ENCODE peak calls at places on chromosomes 4 and X, in ten cellular contexts. X is H9, E is GM20000, Q is PC-3, B is GM23338, L is fibroblast of lung, A is mammary epithelial cell, I is foreskin fibroblast, Y is GM13977, M is hepatocyte. D is an unnamed sample.

GRCh38 chrX:16076834-16077233 is 46.5 kb upstream of the GRPR start:
- DNase-seq in Q (no peak), L (no peak), M (no peak), A (peak; percentile 15), I (no peak), B (no peak), E (no peak), Y (no peak), X (no peak), D (no peak)

GRCh38 chrX:40504801-40505605 is 75.8 kb upstream of the ATP6AP2 start:
- DNase-seq in A (peak; percentile 25), M (no peak), X (no peak), B (peak; percentile 23), L (peak; percentile 95), Y (no peak), I (peak; percentile 34), Q (no peak), E (peak; percentile 3), D (peak; percentile 61)

GRCh38 chr4:75672461-75673026 is 667 bp downstream of the G3BP2 start:
- DNase-seq in M (peak; percentile 71), Y (peak; percentile 59), B (peak; percentile 67), X (peak; percentile 58), I (peak; percentile 29), Q (peak; percentile 48), A (peak; percentile 63), E (peak; percentile 52), L (peak; percentile 39), D (peak; percentile 36)

GRCh38 chr4:19152264-19152663 is 1099.4 kb upstream of the SLIT2 start:
- DNase-seq in B (no peak), Y (no peak), Q (no peak), A (no peak), X (no peak), M (no peak), L (no peak), E (no peak), I (no peak), D (no peak)

GRCh38 chr4:14247767-14248166 is 620.2 kb upstream of the BOD1L1 start:
- DNase-seq in Y (no peak), M (no peak), X (no peak), Q (no peak), I (no peak), L (no peak), B (no peak), E (no peak), A (no peak), D (no peak)

GRCh38 chr4:56186808-56187523 is 200.3 kb downstream of the AASDH start:
- DNase-seq in I (no peak), A (no peak), E (no peak), Q (no peak), L (no peak), Y (no peak), B (peak; percentile 23), M (no peak), X (no peak), D (no peak)

GRCh38 chr4:147740176-147740575 is 8.3 kb downstream of the ARHGAP10 start:
- DNase-seq in L (peak; percentile 65), X (no peak), I (no peak), Y (no peak), E (no peak), Q (no peak), B (no peak), M (no peak), A (no peak), D (peak; percentile 25)

GRCh38 chr4:101160792-101161592 is 186.3 kb downstream of the PPP3CA start:
- DNase-seq in A (no peak), L (no peak), E (no peak), Y (no peak), B (no peak), Q (peak; percentile 91), M (no peak), X (no peak), I (no peak), D (no peak)

GRCh38 chr4:149885896-149886295 is 70.3 kb upstream of the IQCM start:
- DNase-seq in B (no peak), A (peak; percentile 21), M (no peak), Q (peak; percentile 23), E (no peak), L (peak; percentile 94), I (peak; percentile 28), X (no peak), Y (no peak), D (peak; percentile 65)

GRCh38 chr4:102295153-102295862 is 50.0 kb downstream of the SLC39A8 start:
- DNase-seq in Y (no peak), B (no peak), I (no peak), E (no peak), A (no peak), X (no peak), L (no peak), M (no peak), Q (no peak), D (no peak)

GRCh38 chr4:184385705-184386141 is 88.6 kb downstream of the IRF2 start:
- DNase-seq in I (no peak), Q (no peak), X (peak; percentile 33), B (peak; percentile 42), L (no peak), M (peak; percentile 58), E (no peak), Y (no peak), A (peak; percentile 76), D (no peak)

DNA sequence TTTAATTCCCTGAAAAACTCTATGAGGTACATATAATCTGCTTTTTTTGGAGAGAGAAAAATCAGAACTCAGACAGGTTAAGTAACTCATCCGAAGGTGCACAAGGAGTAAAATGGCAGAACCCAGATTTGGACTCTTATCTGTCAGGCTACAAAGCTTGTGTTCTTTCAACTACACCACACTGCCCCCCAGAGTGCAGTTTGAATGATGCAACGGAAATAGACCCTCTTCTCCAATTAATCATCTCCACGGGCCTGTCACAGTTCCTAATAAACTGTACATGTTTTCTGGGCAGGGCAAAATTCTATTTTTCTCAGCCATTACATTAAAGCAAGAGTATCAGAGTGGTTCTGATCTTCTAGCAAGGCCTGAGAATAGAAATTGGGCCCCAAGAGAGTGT is 35.3 kb upstream of the DCX start:
- DNase-seq in I (no peak), Q (peak; percentile 22), E (peak; percentile 0), B (peak; percentile 57), A (no peak), M (peak; percentile 56), X (peak; percentile 57), Y (peak; percentile 13), L (peak; percentile 5), D (no peak)
- TF ChIP-seq CTCF in I (no peak), Q (peak; percentile 36), E (no peak), B (peak; percentile 54), A (peak; percentile 25), M (peak; percentile 44), X (peak; percentile 74), Y (peak; percentile 51), L (no peak), D (peak; percentile 12)

GRCh38 chrX:31225819-31226218 is 154.0 kb upstream of the FTHL17 start:
- DNase-seq in I (no peak), E (no peak), Y (no peak), L (no peak), Q (no peak), X (no peak), B (no peak), A (no peak), M (no peak), D (no peak)

GRCh38 chrX:31232506-31232905 is 160.7 kb upstream of the FTHL17 start:
- DNase-seq in B (peak; percentile 19), I (no peak), A (no peak), E (no peak), M (no peak), Q (no peak), L (no peak), Y (no peak), X (no peak), D (no peak)

GRCh38 chrX:31227250-31227649 is 155.4 kb upstream of the FTHL17 start:
- DNase-seq in Q (no peak), L (peak; percentile 88), B (no peak), Y (no peak), I (peak; percentile 53), M (peak; percentile 15), A (no peak), X (no peak), E (no peak), D (peak; percentile 32)

GRCh38 chrX:31228415-31228832 is 156.6 kb upstream of the FTHL17 start:
- DNase-seq in X (no peak), B (no peak), L (peak; percentile 76), I (peak; percentile 58), A (peak; percentile 19), Y (no peak), E (no peak), M (peak; percentile 42), Q (no peak), D (peak; percentile 43)

DNA sequence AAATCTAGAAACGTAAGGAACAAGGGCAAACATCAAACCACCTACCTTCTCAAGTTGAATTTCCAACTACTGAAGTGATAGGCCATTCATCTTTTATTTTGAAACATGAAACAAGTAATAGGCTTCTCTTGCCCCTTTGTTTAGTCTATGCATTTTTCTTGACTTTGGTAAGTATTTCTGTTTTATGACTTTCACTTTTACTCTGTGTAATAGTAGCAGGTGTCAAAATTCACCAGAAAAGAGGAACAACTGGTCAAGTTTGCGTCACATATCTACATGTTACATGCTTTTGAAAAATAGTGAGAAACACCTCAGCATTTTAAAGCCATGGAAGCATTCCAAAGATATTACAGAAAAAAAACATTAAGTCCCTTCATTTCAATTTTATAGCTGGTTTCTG is 157.1 kb upstream of the FTHL17 start:
- DNase-seq in A (no peak), E (peak; percentile 30), M (no peak), I (no peak), L (peak; percentile 9), Q (no peak), Y (peak; percentile 32), X (no peak), B (no peak), D (no peak)
- TF ChIP-seq CTCF in A (no peak), E (no peak), M (no peak), I (no peak), L (no peak), Q (no peak), Y (no peak), X (no peak), B (no peak), D (no peak)

DNA sequence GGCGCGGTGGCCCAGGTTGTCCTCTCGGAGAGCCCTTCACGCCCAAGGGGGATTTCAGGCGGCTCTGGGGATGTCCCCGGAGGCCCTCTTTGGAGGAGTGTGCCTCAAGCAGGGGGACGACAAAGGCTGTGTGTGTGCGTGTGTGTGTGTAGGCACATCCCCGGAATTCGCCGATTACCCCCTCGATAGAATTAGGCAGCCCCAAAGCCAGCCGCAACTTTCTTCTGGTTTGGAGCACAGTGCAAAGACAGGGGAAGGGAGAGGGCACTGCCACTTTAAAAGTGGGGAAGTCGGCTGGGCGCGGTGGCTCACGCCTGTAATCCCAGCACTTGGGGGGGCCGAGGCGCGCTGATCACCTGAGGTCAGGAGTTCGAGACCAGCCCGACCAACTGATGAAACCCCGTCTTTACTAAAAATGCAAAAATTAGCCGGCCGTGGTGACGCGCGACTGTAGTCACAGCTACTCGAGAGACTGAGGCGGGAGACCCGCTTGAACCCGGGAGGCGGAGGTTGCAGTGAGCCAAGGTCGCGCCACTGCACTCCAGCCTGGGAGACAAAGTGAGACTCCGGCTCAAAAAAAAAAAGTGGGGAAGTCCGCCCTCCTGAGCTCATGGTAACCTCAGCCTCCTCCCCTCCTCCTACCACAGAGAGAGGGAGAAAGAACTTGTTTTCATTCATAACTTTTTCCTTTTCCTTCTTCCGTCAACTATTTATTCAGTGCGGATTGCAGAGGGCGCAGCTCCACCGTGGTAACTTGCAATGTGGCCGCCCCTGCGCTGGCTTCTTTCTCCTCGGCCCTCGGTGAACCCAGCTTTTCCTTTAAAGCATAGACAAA is 2.4 kb downstream of the SPRY1 start:
- DNase-seq in A (peak; percentile 77), I (peak; percentile 62), Q (peak; percentile 57), E (peak; percentile 53), X (peak; percentile 45), L (peak; percentile 73), B (peak; percentile 63), M (peak; percentile 77), Y (peak; percentile 60), D (peak; percentile 86)
- TF ChIP-seq CTCF in A (peak; percentile 40), I (peak; percentile 26), Q (peak; percentile 45), E (peak; percentile 8), X (peak; percentile 20), L (peak; percentile 29), B (peak; percentile 20), M (peak; percentile 53), Y (peak; percentile 17), D (peak; percentile 38)

GRCh38 chrX:6644411-6644810 is 109.5 kb upstream of the VCX3A start:
- DNase-seq in E (no peak), X (no peak), Y (no peak), A (no peak), B (peak; percentile 37), M (no peak), L (no peak), Q (peak; percentile 1), I (no peak), D (no peak)
- TF ChIP-seq CTCF in E (no peak), X (peak; percentile 65), Y (no peak), A (peak; percentile 43), B (peak; percentile 45), M (no peak), L (no peak), Q (peak; percentile 27), I (no peak), D (peak; percentile 31)

D was measured in fibroblast of the aortic adventitia.